ENCODE peak calls at places on chromosomes 16 and 17, in five cellular contexts. M, J, G, O and I are unnamed samples.

GRCh38 chr17:78664476-78665384 is 87.5 kb upstream of the DNAH17 start:
- DNase-seq in G (peak; percentile 21), J (no peak), O (no peak), M (no peak), I (no peak)

GRCh38 chr16:67537270-67537635 is 8.6 kb downstream of the RIPOR1 start:
- DNase-seq in G (no peak), J (peak; percentile 36), M (peak; percentile 88), O (no peak), I (peak; percentile 84)

GRCh38 chr17:53948323-53948722 is 125.6 kb downstream of the KIF2B start:
- DNase-seq in J (no peak), M (no peak), G (no peak), O (no peak), I (no peak)

GRCh38 chr16:14244344-14245010 is 173.4 kb downstream of the MRTFB start:
- DNase-seq in J (no peak), O (no peak), G (no peak), M (no peak), I (no peak)

GRCh38 chr17:28533091-28533670 is 19.2 kb downstream of the UNC119 start:
- DNase-seq in J (no peak), O (no peak), G (no peak), M (no peak), I (no peak)

GRCh38 chr17:77606146-77606864 is 352.2 kb upstream of the TNRC6C start:
- DNase-seq in G (no peak), M (no peak), O (no peak), J (no peak), I (peak; percentile 43)

GRCh38 chr17:83093506-83093905 is 14.1 kb downstream of the METRNL start:
- DNase-seq in G (no peak), M (no peak), J (no peak), O (no peak), I (no peak)

GRCh38 chr17:66508896-66509843 is 206.8 kb downstream of the PRKCA start:
- DNase-seq in G (no peak), M (no peak), O (peak; percentile 52), J (no peak), I (peak; percentile 86)

GRCh38 chr17:82065638-82066303 is at the start of gene DUS1L:
- DNase-seq in M (peak; percentile 87), O (no peak), J (peak; percentile 76), G (peak; percentile 47), I (no peak)

GRCh38 chr16:4032768-4033167 is 83.5 kb downstream of the ADCY9 start:
- DNase-seq in O (no peak), J (peak; percentile 23), G (peak; percentile 28), M (no peak), I (no peak)

GRCh38 chr16:23801387-23801786 is 34.4 kb upstream of the PRKCB start:
- DNase-seq in O (peak; percentile 45), G (peak; percentile 54), M (peak; percentile 90), J (peak; percentile 72), I (peak; percentile 81)

GRCh38 chr16:57622361-57623250 is 5.8 kb upstream of the ADGRG1 start:
- DNase-seq in O (peak; percentile 15), M (no peak), J (no peak), G (no peak), I (no peak)